ENCODE peak calls at places on chromosomes 3 and 15, in six cellular contexts. T is H9, G is endodermal cell, K is thoracic aorta, B is stomach, J is mammary epithelial cell. A is an unnamed sample.
A peak's percentile ranks its signal among the peaks of the same experiment; 100 is the strongest.

GRCh38 chr15:31427411-31427810 is 100.8 kb downstream of the KLF13 start:
- DNase-seq in T (no peak), G (no peak), K (no peak), B (no peak), J (no peak), A (no peak)

GRCh38 chr3:186003610-186004009 is 65.8 kb upstream of the TRA2B start:
- DNase-seq in T (no peak), G (no peak), K (no peak), B (no peak), J (no peak), A (peak; percentile 16)

GRCh38 chr15:71396536-71397125 is 281.4 kb downstream of the THSD4 start:
- DNase-seq in T (no peak), G (no peak), K (no peak), B (no peak), J (no peak), A (no peak)

GRCh38 chr3:133944641-133945441 is 49.2 kb upstream of the RAB6B start:
- DNase-seq in T (no peak), G (peak; percentile 37), K (no peak), B (no peak), J (peak; percentile 91), A (peak; percentile 93)

GRCh38 chr3:116148881-116149530 is 296.3 kb downstream of the LSAMP start:
- DNase-seq in T (no peak), G (no peak), K (no peak), B (no peak), J (no peak), A (peak; percentile 60)

GRCh38 chr15:25481208-25481862 is 42.5 kb upstream of the UBE3A start:
- DNase-seq in T (peak; percentile 70), G (peak; percentile 86), K (no peak), B (no peak), J (no peak), A (peak; percentile 18)

GRCh38 chr3:177231237-177231636 is 34.0 kb upstream of the TBL1XR1 start:
- DNase-seq in T (no peak), G (no peak), K (no peak), B (no peak), J (no peak), A (no peak)

GRCh38 chr3:38017445-38018295 is 11.8 kb downstream of the PLCD1 start:
- DNase-seq in T (no peak), G (no peak), K (no peak), B (no peak), J (no peak), A (no peak)

GRCh38 chr15:59687831-59688230 is 1.3 kb downstream of the BNIP2 start:
- DNase-seq in T (no peak), G (no peak), K (no peak), B (no peak), J (no peak), A (peak; percentile 20)

GRCh38 chr3:71392277-71392676 is 191.3 kb downstream of the FOXP1 start:
- DNase-seq in T (no peak), G (no peak), K (no peak), B (no peak), J (no peak), A (no peak)

GRCh38 chr15:68586274-68586961 is 7.6 kb downstream of the CORO2B start:
- DNase-seq in T (no peak), G (no peak), K (no peak), B (no peak), J (peak; percentile 87), A (peak; percentile 84)

GRCh38 chr3:19775744-19776143 is 158.3 kb downstream of the EFHB start:
- DNase-seq in T (no peak), G (no peak), K (no peak), B (no peak), J (no peak), A (no peak)

GRCh38 chr15:69537888-69538287 is 85.3 kb downstream of the RPLP1 start:
- DNase-seq in T (no peak), G (no peak), K (no peak), B (no peak), J (no peak), A (no peak)

GRCh38 chr3:150511096-150511670 is 35.1 kb downstream of the SERP1 start:
- DNase-seq in T (no peak), G (no peak), K (no peak), B (no peak), J (no peak), A (peak; percentile 36)

GRCh38 chr3:171614318-171614967 is 154.2 kb upstream of the TNIK start:
- DNase-seq in T (peak; percentile 73), G (peak; percentile 90), K (no peak), B (no peak), J (peak; percentile 24), A (peak; percentile 41)

GRCh38 chr15:60651734-60652141 is 172.8 kb upstream of the ICE2 start:
- DNase-seq in T (no peak), G (peak; percentile 65), K (no peak), B (no peak), J (no peak), A (no peak)

GRCh38 chr3:47908744-47909143 is 105.8 kb downstream of the DHX30 start:
- DNase-seq in T (no peak), G (no peak), K (no peak), B (no peak), J (no peak), A (peak; percentile 27)

GRCh38 chr3:149541091-149541491 is 66.6 kb downstream of the TM4SF4 start:
- DNase-seq in T (no peak), G (no peak), K (no peak), B (no peak), J (no peak), A (peak; percentile 60)

GRCh38 chr3:138188013-138188352 is 882 bp downstream of the ARMC8 start:
- DNase-seq in T (no peak), G (no peak), K (peak; percentile 15), B (no peak), J (no peak), A (peak; percentile 48)

GRCh38 chr3:43378066-43378935 is 92.0 kb downstream of the SNRK start:
- DNase-seq in T (peak; percentile 67), G (peak; percentile 85), K (no peak), B (peak; percentile 75), J (peak; percentile 43), A (peak; percentile 13)

GRCh38 chr3:40627095-40627494 is 102.3 kb downstream of the ZNF621 start:
- DNase-seq in T (no peak), G (no peak), K (no peak), B (no peak), J (no peak), A (no peak)

GRCh38 chr3:72043212-72044133 is 258.5 kb upstream of the PROK2 start:
- DNase-seq in T (no peak), G (no peak), K (no peak), B (no peak), J (no peak), A (no peak)

GRCh38 chr15:66172339-66172980 is 81.1 kb downstream of the MEGF11 start:
- DNase-seq in T (peak; percentile 54), G (peak; percentile 69), K (no peak), B (no peak), J (no peak), A (no peak)

GRCh38 chr3:62562017-62562416 is 188.7 kb upstream of the FEZF2 start:
- DNase-seq in T (no peak), G (no peak), K (no peak), B (no peak), J (no peak), A (peak; percentile 88)

GRCh38 chr3:32106929-32107362 is 526 bp downstream of the GPD1L start:
- DNase-seq in T (no peak), G (peak; percentile 61), K (no peak), B (peak; percentile 66), J (no peak), A (no peak)

GRCh38 chr3:184284696-184285095 is 8.9 kb downstream of the ECE2 start:
- DNase-seq in T (peak; percentile 88), G (peak; percentile 91), K (no peak), B (peak; percentile 34), J (peak; percentile 50), A (peak; percentile 53)

GRCh38 chr15:39919396-39919739 is 698 bp downstream of the GPR176 start:
- DNase-seq in T (no peak), G (no peak), K (no peak), B (no peak), J (no peak), A (no peak)

GRCh38 chr15:66638377-66638776 is 63.7 kb upstream of the SMAD6 start:
- DNase-seq in T (no peak), G (no peak), K (no peak), B (no peak), J (no peak), A (no peak)

GRCh38 chr3:25663324-25664065 is 1.2 kb downstream of the TOP2B start:
- DNase-seq in T (no peak), G (peak; percentile 65), K (no peak), B (no peak), J (peak; percentile 39), A (peak; percentile 12)

GRCh38 chr3:30341079-30341478 is 265.3 kb upstream of the TGFBR2 start:
- DNase-seq in T (no peak), G (no peak), K (no peak), B (no peak), J (no peak), A (no peak)

GRCh38 chr15:62035256-62035908 is 24.9 kb downstream of the VPS13C start:
- DNase-seq in T (no peak), G (no peak), K (no peak), B (no peak), J (peak; percentile 56), A (peak; percentile 75)

DNA sequence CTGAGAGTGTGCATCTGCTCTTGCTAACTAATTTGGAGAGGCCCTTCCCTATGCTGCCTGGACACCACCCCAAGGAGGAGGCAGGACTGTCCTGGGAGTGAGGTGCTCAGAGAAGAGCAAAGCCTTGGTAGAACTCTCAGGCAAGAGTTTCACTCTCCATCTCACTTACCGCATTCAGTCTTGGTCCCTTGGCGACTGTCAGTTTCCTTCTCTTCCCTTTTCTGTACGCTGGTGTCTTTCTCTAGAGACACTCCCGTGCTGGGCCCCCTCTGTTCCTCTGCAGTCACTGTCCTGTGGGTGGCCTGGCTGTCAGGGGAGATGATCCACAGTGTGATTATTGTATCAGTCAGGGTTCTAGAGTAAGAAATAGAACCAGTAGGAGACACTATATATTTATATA is 44.0 kb downstream of the IDH2 start:
- DNase-seq in T (no peak), G (no peak), K (no peak), B (no peak), J (no peak), A (no peak)
- H3K27ac ChIP-seq in T (no peak overlapping the region), G (no peak overlapping the region), K (no peak overlapping the region), B (peak overlapping the region; percentile 28), J (no peak overlapping the region), A (no peak overlapping the region)

DNA sequence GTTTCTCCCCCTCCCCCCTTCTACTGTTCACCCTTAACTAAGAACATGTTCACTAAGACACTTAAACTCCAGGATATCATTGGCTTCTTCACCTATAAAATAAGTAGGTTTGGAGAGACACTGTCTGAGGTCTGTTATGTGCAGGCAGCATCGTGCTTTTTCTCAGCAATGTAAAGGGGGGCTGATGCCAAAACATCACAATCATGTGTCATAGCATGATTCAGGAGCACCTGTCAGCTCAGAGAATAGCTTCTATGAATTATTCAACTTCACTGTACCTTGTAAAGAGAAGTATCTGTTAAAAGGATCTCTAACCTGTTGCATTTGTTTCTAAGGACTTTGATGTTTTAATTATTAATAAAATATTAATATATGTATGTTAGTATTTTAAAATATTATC is 211.4 kb upstream of the EPHA3 start:
- DNase-seq in T (no peak), G (no peak), K (no peak), B (no peak), J (peak; percentile 27), A (no peak)
- H3K27ac ChIP-seq in T (no peak overlapping the region), G (no peak overlapping the region), K (no peak overlapping the region), B (no peak overlapping the region), J (no peak overlapping the region), A (no peak overlapping the region)

GRCh38 chr3:188295876-188296275 is 141.9 kb downstream of the LPP start:
- DNase-seq in T (no peak), G (no peak), K (no peak), B (no peak), J (no peak), A (no peak)
- H3K27ac ChIP-seq in T (no peak overlapping the region), G (no peak overlapping the region), K (peak overlapping the region; percentile 81), B (peak overlapping the region; percentile 83), J (peak overlapping the region; percentile 97), A (peak overlapping the region; percentile 95)

GRCh38 chr3:16810593-16811367 is 74.0 kb upstream of the PLCL2 start:
- DNase-seq in T (no peak), G (peak; percentile 44), K (no peak), B (peak; percentile 33), J (no peak), A (no peak)
- H3K27ac ChIP-seq in T (no peak overlapping the region), G (no peak overlapping the region), K (no peak overlapping the region), B (no peak overlapping the region), J (no peak overlapping the region), A (no peak overlapping the region)

A was measured in astrocyte.